ENCODE peak calls at places on chromosomes 16 and 17, in five cellular contexts. P is mucosa of gallbladder; Z is activated CD4-positive, alpha-beta T cell treated with anti-CD3 and anti-CD28 coated beads, Interleukin-2, amount 10 ng/mL, durations not matched to agents 24 days and 14 days; B is COR-L47; G is WTC11. K is an unnamed sample.

GRCh38 chr16:2008631-2009301 is 855 bp downstream of the ZNF598 start:
- DNase-seq in Z (peak), G (no peak), P (no peak), B (no peak), K (peak)

GRCh38 chr17:69492410-69493071 is 78.0 kb downstream of the MAP2K6 start:
- DNase-seq in G (peak), B (no peak), Z (no peak), P (no peak), K (peak)

GRCh38 chr17:79946352-79947231 is 89.1 kb downstream of the TBC1D16 start:
- DNase-seq in Z (no peak), B (no peak), P (no peak), G (no peak), K (no peak)

GRCh38 chr17:40517286-40517662 is 15.9 kb upstream of the TNS4 start:
- DNase-seq in B (no peak), G (no peak), Z (peak), P (no peak), K (no peak)

GRCh38 chr16:84045818-84046470 is 3.3 kb upstream of the SLC38A8 start:
- DNase-seq in G (no peak), Z (no peak), B (no peak), P (no peak), K (no peak)

GRCh38 chr16:49483651-49484451 is 110.2 kb downstream of the C16orf78 start:
- DNase-seq in B (no peak), Z (no peak), G (no peak), P (no peak), K (no peak)

GRCh38 chr17:60729854-60730253 is 52.2 kb downstream of the BCAS3 start:
- DNase-seq in G (no peak), B (no peak), Z (no peak), P (no peak), K (no peak)

GRCh38 chr17:11950771-11951519 is 46.3 kb downstream of the ZNF18 start:
- DNase-seq in B (no peak), P (no peak), G (no peak), Z (no peak), K (peak)

GRCh38 chr17:8941520-8941919 is 24.0 kb downstream of the PIK3R5 start:
- DNase-seq in B (no peak), P (no peak), Z (peak), G (no peak), K (no peak)

GRCh38 chr17:67855504-67856324 is 30.4 kb downstream of the BPTF start:
- DNase-seq in B (no peak), G (no peak), P (no peak), Z (no peak), K (no peak)

GRCh38 chr16:64654137-64654652 is 467.7 kb downstream of the CDH11 start:
- DNase-seq in Z (no peak), P (no peak), G (no peak), B (no peak), K (no peak)

GRCh38 chr17:16972346-16972745 is 428 bp upstream of the TNFRSF13B start:
- DNase-seq in Z (no peak), P (no peak), B (no peak), G (no peak), K (no peak)

GRCh38 chr17:61225178-61225577 is 174.5 kb upstream of the TBX2 start:
- DNase-seq in B (no peak), P (no peak), Z (no peak), G (no peak), K (no peak)

GRCh38 chr16:56614549-56614991 is 6.2 kb downstream of the MT2A start:
- DNase-seq in B (no peak), G (no peak), P (no peak), Z (no peak), K (peak)

GRCh38 chr16:75392911-75393310 is 40.4 kb downstream of the CFDP1 start:
- DNase-seq in G (no peak), Z (no peak), P (no peak), B (no peak), K (no peak)

GRCh38 chr17:77786740-77787505 is 171.6 kb upstream of the TNRC6C start:
- DNase-seq in G (peak), P (no peak), B (peak), Z (no peak), K (no peak)

GRCh38 chr17:41065829-41066624 is at the start of gene KRTAP2-4:
- DNase-seq in P (no peak), Z (no peak), G (no peak), B (no peak), K (peak)

GRCh38 chr16:80912651-80913050 is 94.0 kb downstream of the CMC2 start:
- DNase-seq in B (no peak), Z (no peak), G (no peak), P (no peak), K (no peak)

GRCh38 chr17:49995055-49995738 is at the start of gene DLX3:
- DNase-seq in B (peak), Z (peak), G (peak), P (peak), K (peak)

GRCh38 chr17:46984341-46984740 is 5.3 kb upstream of the RPRML start:
- DNase-seq in P (no peak), B (no peak), G (no peak), Z (no peak), K (no peak)

GRCh38 chr17:31594416-31594815 is 202.9 kb downstream of the RAB11FIP4 start:
- DNase-seq in G (no peak), B (no peak), P (no peak), Z (no peak), K (no peak)

GRCh38 chr16:5069854-5070253 is 1.8 kb upstream of the ALG1 start:
- DNase-seq in P (no peak), G (no peak), B (no peak), Z (no peak), K (no peak)

GRCh38 chr16:397736-398332 is 835 bp downstream of the NME4 start:
- DNase-seq in B (no peak), P (peak), G (peak), Z (peak), K (peak)

GRCh38 chr17:39484178-39484577 is 22.9 kb downstream of the CDK12 start:
- DNase-seq in B (no peak), Z (no peak), G (no peak), P (no peak), K (no peak)

GRCh38 chr16:63466-63865 is 9.0 kb downstream of the RHBDF1 start:
- DNase-seq in Z (no peak), G (no peak), P (no peak), B (no peak), K (no peak)

GRCh38 chr17:30570596-30571265 is 93.5 kb downstream of the GOSR1 start:
- DNase-seq in B (no peak), G (no peak), P (no peak), Z (no peak), K (no peak)

GRCh38 chr16:86761117-86761971 is 183.0 kb downstream of the FOXL1 start:
- DNase-seq in G (peak), Z (peak), B (no peak), P (peak), K (peak)

GRCh38 chr17:50295021-50295420 is 20.8 kb downstream of the TMEM92 start:
- DNase-seq in G (no peak), Z (no peak), B (no peak), P (no peak), K (no peak)

GRCh38 chr16:20900299-20901067 is at the start of the genes DCUN1D3 and LYRM1:
- DNase-seq in P (peak), Z (peak), B (peak), G (peak), K (peak)

GRCh38 chr17:17408236-17408794 is 68.5 kb upstream of the MED9 start:
- DNase-seq in G (no peak), B (no peak), P (peak), Z (no peak), K (peak)

GRCh38 chr17:83053779-83054451 is 25.5 kb upstream of the METRNL start:
- DNase-seq in G (no peak), Z (peak), B (no peak), P (peak), K (no peak)

GRCh38 chr17:3695723-3696411 is at the start of gene P2RX5:
- DNase-seq in G (peak), P (no peak), Z (peak), B (no peak), K (peak)

GRCh38 chr17:44940321-44940720 is 7.3 kb downstream of the KIF18B start:
- DNase-seq in B (no peak), Z (no peak), P (no peak), G (no peak), K (peak)

GRCh38 chr17:79874329-79874981 is 35.2 kb upstream of the CBX4 start:
- DNase-seq in B (peak), P (no peak), G (no peak), Z (peak), K (peak)

GRCh38 chr17:14301279-14301760 is 439 bp downstream of the HS3ST3B1 start:
- DNase-seq in Z (peak), B (no peak), P (no peak), G (no peak), K (no peak)

GRCh38 chr16:11341371-11341770 is 3.9 kb upstream of the RMI2 start:
- DNase-seq in P (no peak), B (no peak), Z (no peak), G (no peak), K (no peak)

GRCh38 chr17:35797370-35797769 is 1.9 kb upstream of the MMP28 start:
- DNase-seq in P (no peak), Z (no peak), G (no peak), B (no peak), K (no peak)

GRCh38 chr16:30986129-30986991 is 1.4 kb downstream of the HSD3B7 start:
- DNase-seq in P (no peak), G (no peak), Z (no peak), B (no peak), K (no peak)